ENCODE peak calls at places on chromosomes 12 and 14, in five cellular contexts. One of them, this sample, is unnamed. For H3K36me3, the result is how much of the 10 kb centered on the place peaks cover.

GRCh38 chr14:100122481-100123215 is 36.8 kb downstream of the DEGS2 start:
- DNase-seq in lower lobe of right lung: no peak
- DNase-seq in gastrocnemius medialis: no peak
- DNase-seq in IMR-90: no peak
- DNase-seq in sigmoid colon: no peak
- DNase-seq in this sample: no peak

GRCh38 chr14:105271224-105271890 is 23.0 kb downstream of the BTBD6 start:
- DNase-seq in lower lobe of right lung: no peak
- DNase-seq in gastrocnemius medialis: no peak
- DNase-seq in IMR-90: no peak
- DNase-seq in sigmoid colon: no peak
- DNase-seq in this sample: no peak

GRCh38 chr14:69318901-69319475 is 59.0 kb downstream of the GALNT16 start:
- DNase-seq in lower lobe of right lung: no peak
- DNase-seq in gastrocnemius medialis: no peak
- DNase-seq in IMR-90: no peak
- DNase-seq in sigmoid colon: no peak
- DNase-seq in this sample: no peak

GRCh38 chr14:75720828-75721227 is 59.8 kb downstream of the TTLL5 start:
- DNase-seq in lower lobe of right lung: no peak
- DNase-seq in gastrocnemius medialis: peak
- DNase-seq in IMR-90: no peak
- DNase-seq in sigmoid colon: peak
- DNase-seq in this sample: no peak

GRCh38 chr12:54126696-54127537 is 61.9 kb downstream of the SMUG1 start:
- DNase-seq in lower lobe of right lung: peak
- DNase-seq in gastrocnemius medialis: peak
- DNase-seq in IMR-90: no peak
- DNase-seq in sigmoid colon: peak
- DNase-seq in this sample: no peak

GRCh38 chr12:93468008-93468371 is 676 bp downstream of the MRPL42 start:
- DNase-seq in lower lobe of right lung: no peak
- DNase-seq in gastrocnemius medialis: no peak
- DNase-seq in IMR-90: no peak
- DNase-seq in sigmoid colon: no peak
- DNase-seq in this sample: no peak

GRCh38 chr12:90216815-90217214 is 508.2 kb upstream of the ATP2B1 start:
- DNase-seq in lower lobe of right lung: no peak
- DNase-seq in gastrocnemius medialis: no peak
- DNase-seq in IMR-90: no peak
- DNase-seq in sigmoid colon: no peak
- DNase-seq in this sample: peak

GRCh38 chr14:54220122-54220691 is 176.6 kb upstream of the CDKN3 start:
- DNase-seq in lower lobe of right lung: no peak
- DNase-seq in gastrocnemius medialis: no peak
- DNase-seq in IMR-90: no peak
- DNase-seq in sigmoid colon: no peak
- DNase-seq in this sample: no peak

GRCh38 chr12:133217219-133217618 is 18.5 kb downstream of the ANHX start:
- DNase-seq in lower lobe of right lung: no peak
- DNase-seq in gastrocnemius medialis: no peak
- DNase-seq in IMR-90: no peak
- DNase-seq in sigmoid colon: no peak
- DNase-seq in this sample: no peak

GRCh38 chr14:54349713-54350112 is 47.1 kb upstream of the CDKN3 start:
- DNase-seq in lower lobe of right lung: no peak
- DNase-seq in gastrocnemius medialis: no peak
- DNase-seq in IMR-90: no peak
- DNase-seq in sigmoid colon: no peak
- DNase-seq in this sample: no peak

GRCh38 chr14:38238332-38238731 is 17.6 kb downstream of the CLEC14A start:
- DNase-seq in lower lobe of right lung: no peak
- DNase-seq in gastrocnemius medialis: no peak
- DNase-seq in IMR-90: peak
- DNase-seq in sigmoid colon: no peak
- DNase-seq in this sample: no peak

GRCh38 chr12:109244043-109244442 is 65.0 kb downstream of the FOXN4 start:
- DNase-seq in lower lobe of right lung: no peak
- DNase-seq in gastrocnemius medialis: no peak
- DNase-seq in IMR-90: no peak
- DNase-seq in sigmoid colon: no peak
- DNase-seq in this sample: no peak

GRCh38 chr12:65656156-65656885 is 168.0 kb upstream of the HMGA2 start:
- DNase-seq in lower lobe of right lung: no peak
- DNase-seq in gastrocnemius medialis: no peak
- DNase-seq in IMR-90: no peak
- DNase-seq in sigmoid colon: no peak
- DNase-seq in this sample: no peak

GRCh38 chr12:11765421-11765816 is 115.9 kb downstream of the ETV6 start:
- DNase-seq in lower lobe of right lung: no peak
- DNase-seq in gastrocnemius medialis: no peak
- DNase-seq in IMR-90: peak
- DNase-seq in sigmoid colon: no peak
- DNase-seq in this sample: no peak

GRCh38 chr12:5081016-5081415 is 37.3 kb downstream of the KCNA5 start:
- DNase-seq in lower lobe of right lung: no peak
- DNase-seq in gastrocnemius medialis: no peak
- DNase-seq in IMR-90: no peak
- DNase-seq in sigmoid colon: no peak
- DNase-seq in this sample: peak

GRCh38 chr12:52044284-52044983 is 6.8 kb upstream of the NR4A1 start:
- DNase-seq in lower lobe of right lung: peak
- DNase-seq in gastrocnemius medialis: peak
- DNase-seq in IMR-90: no peak
- DNase-seq in sigmoid colon: peak
- DNase-seq in this sample: no peak

GRCh38 chr14:104601786-104602185 is 2.8 kb downstream of the TMEM179 start:
- DNase-seq in lower lobe of right lung: peak
- DNase-seq in gastrocnemius medialis: no peak
- DNase-seq in IMR-90: peak
- DNase-seq in sigmoid colon: peak
- DNase-seq in this sample: no peak

GRCh38 chr14:54322668-54323380 is 74.0 kb upstream of the CDKN3 start:
- DNase-seq in lower lobe of right lung: no peak
- DNase-seq in gastrocnemius medialis: no peak
- DNase-seq in IMR-90: no peak
- DNase-seq in sigmoid colon: no peak
- DNase-seq in this sample: no peak

GRCh38 chr12:76183459-76184186 is 99.1 kb upstream of the NAP1L1 start:
- DNase-seq in lower lobe of right lung: no peak
- DNase-seq in gastrocnemius medialis: peak
- DNase-seq in IMR-90: peak
- DNase-seq in sigmoid colon: no peak
- DNase-seq in this sample: peak

GRCh38 chr12:43406797-43407196 is 145.2 kb downstream of the ADAMTS20 start:
- DNase-seq in lower lobe of right lung: no peak
- DNase-seq in gastrocnemius medialis: no peak
- DNase-seq in IMR-90: no peak
- DNase-seq in sigmoid colon: no peak
- DNase-seq in this sample: no peak

GRCh38 chr14:31414190-31414833 is 6.0 kb downstream of the HEATR5A start:
- DNase-seq in lower lobe of right lung: no peak
- DNase-seq in gastrocnemius medialis: no peak
- DNase-seq in IMR-90: peak
- DNase-seq in sigmoid colon: no peak
- DNase-seq in this sample: no peak

GRCh38 chr12:64125913-64126312 is 96.2 kb downstream of the KICS2 start:
- DNase-seq in lower lobe of right lung: no peak
- DNase-seq in gastrocnemius medialis: no peak
- DNase-seq in IMR-90: no peak
- DNase-seq in sigmoid colon: no peak
- DNase-seq in this sample: no peak

GRCh38 chr12:2853626-2854025 is 3.2 kb downstream of the TEX52 start:
- DNase-seq in lower lobe of right lung: peak
- DNase-seq in gastrocnemius medialis: peak
- DNase-seq in IMR-90: peak
- DNase-seq in sigmoid colon: peak
- DNase-seq in this sample: no peak

GRCh38 chr14:91061309-91061887 is 957 bp upstream of the RPS6KA5 start:
- DNase-seq in lower lobe of right lung: no peak
- DNase-seq in gastrocnemius medialis: no peak
- DNase-seq in IMR-90: no peak
- DNase-seq in sigmoid colon: no peak
- DNase-seq in this sample: no peak

GRCh38 chr14:81269100-81269978 is 48.6 kb upstream of the GTF2A1 start:
- DNase-seq in lower lobe of right lung: no peak
- DNase-seq in gastrocnemius medialis: no peak
- DNase-seq in IMR-90: peak
- DNase-seq in sigmoid colon: no peak
- DNase-seq in this sample: peak

GRCh38 chr12:111174283-111175108 is 194.4 kb downstream of the PHETA1 start:
- DNase-seq in lower lobe of right lung: no peak
- DNase-seq in gastrocnemius medialis: no peak
- DNase-seq in IMR-90: no peak
- DNase-seq in sigmoid colon: no peak
- DNase-seq in this sample: no peak

GRCh38 chr12:106288510-106289195 is 13.9 kb upstream of the TCP11L2 start:
- DNase-seq in lower lobe of right lung: no peak
- DNase-seq in gastrocnemius medialis: no peak
- DNase-seq in IMR-90: peak
- DNase-seq in sigmoid colon: no peak
- DNase-seq in this sample: peak

GRCh38 chr12:4997939-4998338 is 45.7 kb upstream of the KCNA5 start:
- DNase-seq in lower lobe of right lung: no peak
- DNase-seq in gastrocnemius medialis: peak
- DNase-seq in IMR-90: peak
- DNase-seq in sigmoid colon: peak
- DNase-seq in this sample: peak

DNA sequence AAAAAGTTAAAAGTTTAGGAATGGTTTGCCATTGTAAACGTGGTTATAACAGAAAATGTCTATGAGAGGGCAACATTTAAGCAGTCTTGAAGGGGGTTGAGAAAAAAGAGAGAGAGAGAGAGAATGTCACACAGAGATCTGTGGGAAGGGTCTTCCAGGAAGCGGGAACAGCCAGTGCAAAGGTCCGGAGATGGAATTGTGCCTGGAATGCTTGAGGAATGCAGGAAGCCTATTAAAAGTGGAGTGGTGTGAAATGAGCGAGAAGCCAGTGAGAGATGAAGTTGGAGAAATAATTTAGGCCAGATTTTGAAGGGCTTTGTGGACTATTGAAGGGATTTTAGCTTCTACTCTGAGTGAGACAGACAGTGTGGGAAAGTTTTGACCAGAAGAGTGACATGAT is 406.8 kb upstream of the TBX3 start:
- DNase-seq in lower lobe of right lung: no peak
- DNase-seq in gastrocnemius medialis: no peak
- DNase-seq in IMR-90: no peak
- DNase-seq in sigmoid colon: no peak
- DNase-seq in this sample: no peak
- H3K36me3 ChIP-seq in lower lobe of right lung: under half
- H3K36me3 ChIP-seq in gastrocnemius medialis: under half
- H3K36me3 ChIP-seq in IMR-90: under half
- H3K36me3 ChIP-seq in sigmoid colon: under half
- H3K36me3 ChIP-seq in this sample: under half

GRCh38 chr14:86646125-86646524 is 1116.2 kb downstream of the FLRT2 start:
- DNase-seq in lower lobe of right lung: no peak
- DNase-seq in gastrocnemius medialis: no peak
- DNase-seq in IMR-90: no peak
- DNase-seq in sigmoid colon: no peak
- DNase-seq in this sample: no peak

GRCh38 chr14:86641310-86641709 is 1111.4 kb downstream of the FLRT2 start:
- DNase-seq in lower lobe of right lung: no peak
- DNase-seq in gastrocnemius medialis: no peak
- DNase-seq in IMR-90: no peak
- DNase-seq in sigmoid colon: no peak
- DNase-seq in this sample: no peak

GRCh38 chr14:86652512-86652911 is 1122.6 kb downstream of the FLRT2 start:
- DNase-seq in lower lobe of right lung: no peak
- DNase-seq in gastrocnemius medialis: no peak
- DNase-seq in IMR-90: peak
- DNase-seq in sigmoid colon: no peak
- DNase-seq in this sample: no peak

DNA sequence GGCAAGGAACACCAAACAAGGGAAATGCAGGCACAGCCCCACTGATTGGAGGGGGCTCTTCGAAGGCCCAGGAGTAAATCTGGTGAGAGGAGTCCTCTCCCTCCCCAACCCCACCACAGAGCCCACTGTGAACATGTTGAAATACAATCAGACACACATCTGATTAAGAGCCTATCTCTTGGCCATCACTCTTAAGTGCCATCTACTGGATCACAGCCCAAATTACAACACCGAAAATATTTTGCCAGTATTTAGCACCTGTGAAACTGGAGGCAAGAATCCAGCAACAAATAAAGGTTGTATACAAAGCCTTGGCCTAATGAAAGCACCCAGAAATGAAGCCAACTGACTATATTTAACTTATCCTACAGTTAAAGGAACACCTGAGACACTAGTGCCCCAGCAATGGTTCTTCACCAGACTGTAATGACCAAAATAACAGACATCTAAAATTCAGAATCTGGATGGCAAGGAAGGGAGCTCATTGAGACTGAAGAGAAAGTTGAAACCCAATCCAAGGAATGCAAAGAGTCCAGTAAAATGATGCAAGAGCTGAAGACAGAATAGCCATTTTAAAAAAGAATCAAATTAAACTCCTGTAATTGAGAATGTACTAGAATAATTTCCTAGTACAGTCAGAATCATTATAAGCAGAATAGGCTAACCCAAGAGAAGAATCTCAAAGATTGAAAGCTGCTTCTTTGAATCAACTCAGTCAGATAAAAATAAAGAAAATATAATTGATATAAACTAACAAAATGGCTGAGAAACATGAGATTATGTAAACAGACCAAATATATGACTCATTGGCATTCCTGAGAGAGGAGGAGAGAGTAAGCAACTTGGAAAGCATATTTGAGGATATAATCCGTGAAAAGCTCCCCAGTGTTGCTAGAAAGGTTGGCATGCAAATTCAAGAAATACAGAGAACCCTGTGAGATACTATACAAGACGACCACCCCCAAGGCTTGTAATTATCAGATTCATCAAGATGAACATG is 1117.0 kb downstream of the FLRT2 start:
- DNase-seq in lower lobe of right lung: no peak
- DNase-seq in gastrocnemius medialis: no peak
- DNase-seq in IMR-90: peak
- DNase-seq in sigmoid colon: no peak
- DNase-seq in this sample: no peak
- TF ChIP-seq CTCF in lower lobe of right lung: no peak
- TF ChIP-seq CTCF in gastrocnemius medialis: no peak
- TF ChIP-seq CTCF in IMR-90: no peak
- TF ChIP-seq CTCF in sigmoid colon: no peak
- TF ChIP-seq CTCF in this sample: peak

DNA sequence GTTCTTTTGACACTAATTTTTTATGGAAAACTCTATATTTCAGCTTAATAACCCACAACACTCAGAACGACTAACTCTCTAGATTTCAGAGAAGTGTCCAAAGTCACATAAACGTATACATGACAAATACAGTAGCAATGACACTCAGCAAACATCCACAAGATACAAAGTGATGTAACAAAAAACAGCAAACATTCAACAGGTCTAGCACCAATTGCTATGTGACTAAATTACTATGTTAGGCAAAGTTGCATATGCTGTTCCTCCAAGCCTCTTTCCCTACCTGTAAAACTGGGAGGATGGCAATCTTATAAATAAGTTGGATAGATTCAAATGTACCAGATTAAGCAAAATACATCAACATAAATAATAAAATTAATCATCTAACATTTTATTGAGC is 1.7 kb downstream of the RECQL start:
- DNase-seq in lower lobe of right lung: no peak
- DNase-seq in gastrocnemius medialis: no peak
- DNase-seq in IMR-90: no peak
- DNase-seq in sigmoid colon: no peak
- DNase-seq in this sample: no peak
- H3K36me3 ChIP-seq in lower lobe of right lung: under half
- H3K36me3 ChIP-seq in gastrocnemius medialis: under half
- H3K36me3 ChIP-seq in IMR-90: under half
- H3K36me3 ChIP-seq in sigmoid colon: under half
- H3K36me3 ChIP-seq in this sample: under half

GRCh38 chr14:103112488-103113243 is 10.6 kb upstream of the TNFAIP2 start:
- DNase-seq in lower lobe of right lung: no peak
- DNase-seq in gastrocnemius medialis: no peak
- DNase-seq in IMR-90: no peak
- DNase-seq in sigmoid colon: no peak
- DNase-seq in this sample: no peak
- TF ChIP-seq CTCF in lower lobe of right lung: no peak
- TF ChIP-seq CTCF in gastrocnemius medialis: no peak
- TF ChIP-seq CTCF in IMR-90: no peak
- TF ChIP-seq CTCF in sigmoid colon: no peak
- TF ChIP-seq CTCF in this sample: no peak